ENCODE peak calls at places on chromosome 3, in four cellular contexts. One of them, this sample, is unnamed.

GRCh38 chr3:98961161-98962155 is 60.0 kb upstream of the DCBLD2 start:
- DNase-seq in cardiac septum: no peak
- DNase-seq in NB4: no peak
- DNase-seq in left cardiac atrium: no peak
- DNase-seq in this sample: no peak

GRCh38 chr3:167866321-167866720 is 130.8 kb downstream of the SERPINI1 start:
- DNase-seq in cardiac septum: no peak
- DNase-seq in NB4: no peak
- DNase-seq in left cardiac atrium: no peak
- DNase-seq in this sample: no peak

GRCh38 chr3:98734737-98735136 is 28.4 kb upstream of the ST3GAL6 start:
- DNase-seq in cardiac septum: no peak
- DNase-seq in NB4: no peak
- DNase-seq in left cardiac atrium: no peak
- DNase-seq in this sample: no peak

GRCh38 chr3:192054881-192055280 is 593.9 kb downstream of the PYDC2 start:
- DNase-seq in cardiac septum: no peak
- DNase-seq in NB4: no peak
- DNase-seq in left cardiac atrium: no peak
- DNase-seq in this sample: no peak

GRCh38 chr3:15317164-15317477 is 15.3 kb downstream of the SH3BP5 start:
- DNase-seq in cardiac septum: peak; percentile 78
- DNase-seq in NB4: no peak
- DNase-seq in left cardiac atrium: peak; percentile 57
- DNase-seq in this sample: no peak

GRCh38 chr3:102235679-102236078 is 199.1 kb upstream of the ZPLD1 start:
- DNase-seq in cardiac septum: no peak
- DNase-seq in NB4: peak; percentile 4
- DNase-seq in left cardiac atrium: no peak
- DNase-seq in this sample: no peak

GRCh38 chr3:22157848-22158247 is 406.8 kb upstream of the ZNF385D start:
- DNase-seq in cardiac septum: no peak
- DNase-seq in NB4: no peak
- DNase-seq in left cardiac atrium: no peak
- DNase-seq in this sample: no peak

GRCh38 chr3:97138914-97139541 is 324.6 kb downstream of the EPHA6 start:
- DNase-seq in cardiac septum: no peak
- DNase-seq in NB4: peak; percentile 48
- DNase-seq in left cardiac atrium: no peak
- DNase-seq in this sample: no peak

GRCh38 chr3:195907730-195908438 is 467 bp downstream of the TNK2 start:
- DNase-seq in cardiac septum: peak; percentile 83
- DNase-seq in NB4: peak; percentile 74
- DNase-seq in left cardiac atrium: peak; percentile 57
- DNase-seq in this sample: no peak

GRCh38 chr3:150511096-150511670 is 35.1 kb downstream of the SERP1 start:
- DNase-seq in cardiac septum: no peak
- DNase-seq in NB4: no peak
- DNase-seq in left cardiac atrium: no peak
- DNase-seq in this sample: no peak

GRCh38 chr3:52437326-52438103 is 7.4 kb downstream of the SEMA3G start:
- DNase-seq in cardiac septum: no peak
- DNase-seq in NB4: no peak
- DNase-seq in left cardiac atrium: no peak
- DNase-seq in this sample: no peak

GRCh38 chr3:20772869-20773268 is 586.9 kb upstream of the SGO1 start:
- DNase-seq in cardiac septum: no peak
- DNase-seq in NB4: no peak
- DNase-seq in left cardiac atrium: no peak
- DNase-seq in this sample: no peak

GRCh38 chr3:124347418-124347817 is 355.5 kb upstream of the ROPN1 start:
- DNase-seq in cardiac septum: no peak
- DNase-seq in NB4: peak; percentile 1
- DNase-seq in left cardiac atrium: no peak
- DNase-seq in this sample: no peak

GRCh38 chr3:29708884-29709283 is 428.0 kb downstream of the RBMS3 start:
- DNase-seq in cardiac septum: no peak
- DNase-seq in NB4: no peak
- DNase-seq in left cardiac atrium: peak; percentile 20
- DNase-seq in this sample: no peak

GRCh38 chr3:14393440-14394111 is 8.8 kb upstream of the SLC6A6 start:
- DNase-seq in cardiac septum: no peak
- DNase-seq in NB4: no peak
- DNase-seq in left cardiac atrium: no peak
- DNase-seq in this sample: no peak

GRCh38 chr3:171875923-171876412 is 32.8 kb downstream of the TMEM212 start:
- DNase-seq in cardiac septum: no peak
- DNase-seq in NB4: no peak
- DNase-seq in left cardiac atrium: no peak
- DNase-seq in this sample: no peak

GRCh38 chr3:45582407-45582806 is 12.1 kb upstream of the LIMD1 start:
- DNase-seq in cardiac septum: peak; percentile 14
- DNase-seq in NB4: no peak
- DNase-seq in left cardiac atrium: no peak
- DNase-seq in this sample: no peak

GRCh38 chr3:185656321-185656840 is 70.3 kb downstream of the SENP2 start:
- DNase-seq in cardiac septum: no peak
- DNase-seq in NB4: no peak
- DNase-seq in left cardiac atrium: peak; percentile 61
- DNase-seq in this sample: no peak

GRCh38 chr3:30012941-30013543 is 593.4 kb upstream of the TGFBR2 start:
- DNase-seq in cardiac septum: peak; percentile 77
- DNase-seq in NB4: peak; percentile 70
- DNase-seq in left cardiac atrium: peak; percentile 80
- DNase-seq in this sample: peak; percentile 65

GRCh38 chr3:25468866-25469319 is 40.8 kb downstream of the RARB start:
- DNase-seq in cardiac septum: peak; percentile 82
- DNase-seq in NB4: no peak
- DNase-seq in left cardiac atrium: peak; percentile 80
- DNase-seq in this sample: peak; percentile 51

GRCh38 chr3:10996345-10997050 is 4.0 kb downstream of the SLC6A1 start:
- DNase-seq in cardiac septum: no peak
- DNase-seq in NB4: no peak
- DNase-seq in left cardiac atrium: no peak
- DNase-seq in this sample: no peak

GRCh38 chr3:35829499-35829898 is 190.2 kb downstream of the ARPP21 start:
- DNase-seq in cardiac septum: no peak
- DNase-seq in NB4: no peak
- DNase-seq in left cardiac atrium: no peak
- DNase-seq in this sample: no peak

GRCh38 chr3:186990282-186990681 is 60.0 kb downstream of the ST6GAL1 start:
- DNase-seq in cardiac septum: no peak
- DNase-seq in NB4: no peak
- DNase-seq in left cardiac atrium: no peak
- DNase-seq in this sample: no peak

GRCh38 chr3:46923559-46924350 is 46.2 kb downstream of the PTH1R start:
- DNase-seq in cardiac septum: peak; percentile 77
- DNase-seq in NB4: peak; percentile 56
- DNase-seq in left cardiac atrium: no peak
- DNase-seq in this sample: peak; percentile 34

GRCh38 chr3:167858865-167859264 is 123.3 kb downstream of the SERPINI1 start:
- DNase-seq in cardiac septum: no peak
- DNase-seq in NB4: no peak
- DNase-seq in left cardiac atrium: no peak
- DNase-seq in this sample: no peak

GRCh38 chr3:190001426-190001825 is 119.3 kb downstream of the P3H2 start:
- DNase-seq in cardiac septum: no peak
- DNase-seq in NB4: no peak
- DNase-seq in left cardiac atrium: no peak
- DNase-seq in this sample: no peak

GRCh38 chr3:110314512-110315114 is 757.0 kb upstream of the NECTIN3 start:
- DNase-seq in cardiac septum: no peak
- DNase-seq in NB4: peak; percentile 58
- DNase-seq in left cardiac atrium: peak; percentile 48
- DNase-seq in this sample: peak; percentile 51

GRCh38 chr3:62475940-62476339 is 102.6 kb upstream of the FEZF2 start:
- DNase-seq in cardiac septum: no peak
- DNase-seq in NB4: no peak
- DNase-seq in left cardiac atrium: no peak
- DNase-seq in this sample: no peak

GRCh38 chr3:85838921-85839320 is 880.1 kb downstream of the CADM2 start:
- DNase-seq in cardiac septum: no peak
- DNase-seq in NB4: no peak
- DNase-seq in left cardiac atrium: no peak
- DNase-seq in this sample: no peak

GRCh38 chr3:108159128-108159527 is 63.1 kb downstream of the IFT57 start:
- DNase-seq in cardiac septum: no peak
- DNase-seq in NB4: no peak
- DNase-seq in left cardiac atrium: no peak
- DNase-seq in this sample: no peak

GRCh38 chr3:14773691-14774128 is 45.1 kb upstream of the FGD5 start:
- DNase-seq in cardiac septum: peak; percentile 63
- DNase-seq in NB4: no peak
- DNase-seq in left cardiac atrium: no peak
- DNase-seq in this sample: no peak

This sample was measured in neural crest cell.